ENCODE peak calls at places on chromosomes 12 and 14, in six cellular contexts. L is sigmoid colon, U is cardiac muscle cell, G is IMR-90, A is lower leg skin, R is astrocyte of the spinal cord. O is an unnamed sample.

GRCh38 chr14:94945615-94946014 is 175.7 kb upstream of the GSC start:
- DNase-seq in L (no peak), U (no peak), G (no peak), A (peak), R (no peak), O (no peak)

GRCh38 chr12:72272731-72273498 is 745 bp downstream of the TRHDE start:
- DNase-seq in L (no peak), U (peak), G (peak), A (no peak), R (peak), O (peak)

GRCh38 chr14:36085861-36086260 is 90.7 kb downstream of the PTCSC3 start:
- DNase-seq in L (no peak), U (no peak), G (no peak), A (no peak), R (no peak), O (no peak)

GRCh38 chr12:56158926-56159461 is 835 bp downstream of the MYL6 start:
- DNase-seq in L (peak), U (peak), G (peak), A (peak), R (peak), O (peak)

GRCh38 chr12:124612392-124612680 is 44.9 kb upstream of the NCOR2 start:
- DNase-seq in L (no peak), U (no peak), G (no peak), A (no peak), R (no peak), O (no peak)

GRCh38 chr12:17334784-17335183 is 728.8 kb upstream of the LMO3 start:
- DNase-seq in L (no peak), U (no peak), G (no peak), A (no peak), R (no peak), O (no peak)

GRCh38 chr12:102317155-102317554 is 119.5 kb upstream of the PMCH start:
- DNase-seq in L (no peak), U (no peak), G (no peak), A (no peak), R (no peak), O (no peak)

GRCh38 chr12:128474916-128475315 is 207.9 kb downstream of the TMEM132C start:
- DNase-seq in L (no peak), U (no peak), G (no peak), A (no peak), R (no peak), O (no peak)

GRCh38 chr14:29518335-29518734 is 409.3 kb downstream of the PRKD1 start:
- DNase-seq in L (no peak), U (no peak), G (peak), A (no peak), R (peak), O (peak)

GRCh38 chr12:65881965-65882413 is 57.7 kb downstream of the HMGA2 start:
- DNase-seq in L (peak), U (peak), G (peak), A (peak), R (peak), O (no peak)

GRCh38 chr12:57772429-57773322 is at the start of gene EEF1AKMT3:
- DNase-seq in L (peak), U (peak), G (peak), A (peak), R (no peak), O (peak)

GRCh38 chr12:112007945-112008344 is 5.0 kb downstream of the TMEM116 start:
- DNase-seq in L (no peak), U (no peak), G (peak), A (no peak), R (no peak), O (no peak)

GRCh38 chr12:86741531-86741930 is 485.3 kb upstream of the MGAT4C start:
- DNase-seq in L (no peak), U (no peak), G (peak), A (no peak), R (no peak), O (no peak)

GRCh38 chr14:85531594-85532391 is 1.8 kb downstream of the FLRT2 start:
- DNase-seq in L (peak), U (peak), G (peak), A (peak), R (peak), O (peak)

GRCh38 chr14:45249847-45250575 is 3.0 kb downstream of the MIS18BP1 start:
- DNase-seq in L (peak), U (no peak), G (peak), A (no peak), R (peak), O (no peak)
- H3K4me3 ChIP-seq in L (no peak), U (no peak), G (peak), A (no peak), R (peak), O (no peak)

GRCh38 chr12:95337176-95337575 is 119.6 kb downstream of the VEZT start:
- DNase-seq in L (no peak), U (no peak), G (peak), A (no peak), R (no peak), O (peak)

GRCh38 chr12:95335948-95336347 is 118.3 kb downstream of the VEZT start:
- DNase-seq in L (no peak), U (no peak), G (peak), A (no peak), R (no peak), O (no peak)

GRCh38 chr12:95342008-95342407 is 124.4 kb downstream of the VEZT start:
- DNase-seq in L (no peak), U (no peak), G (no peak), A (no peak), R (no peak), O (no peak)

GRCh38 chr12:95339086-95339788 is 121.6 kb downstream of the VEZT start:
- DNase-seq in L (no peak), U (no peak), G (no peak), A (no peak), R (no peak), O (no peak)

GRCh38 chr12:95336387-95337067 is 118.9 kb downstream of the VEZT start:
- DNase-seq in L (peak), U (peak), G (peak), A (no peak), R (peak), O (peak)
- H3K4me3 ChIP-seq in L (no peak), U (no peak), G (peak), A (no peak), R (no peak), O (no peak)

DNA sequence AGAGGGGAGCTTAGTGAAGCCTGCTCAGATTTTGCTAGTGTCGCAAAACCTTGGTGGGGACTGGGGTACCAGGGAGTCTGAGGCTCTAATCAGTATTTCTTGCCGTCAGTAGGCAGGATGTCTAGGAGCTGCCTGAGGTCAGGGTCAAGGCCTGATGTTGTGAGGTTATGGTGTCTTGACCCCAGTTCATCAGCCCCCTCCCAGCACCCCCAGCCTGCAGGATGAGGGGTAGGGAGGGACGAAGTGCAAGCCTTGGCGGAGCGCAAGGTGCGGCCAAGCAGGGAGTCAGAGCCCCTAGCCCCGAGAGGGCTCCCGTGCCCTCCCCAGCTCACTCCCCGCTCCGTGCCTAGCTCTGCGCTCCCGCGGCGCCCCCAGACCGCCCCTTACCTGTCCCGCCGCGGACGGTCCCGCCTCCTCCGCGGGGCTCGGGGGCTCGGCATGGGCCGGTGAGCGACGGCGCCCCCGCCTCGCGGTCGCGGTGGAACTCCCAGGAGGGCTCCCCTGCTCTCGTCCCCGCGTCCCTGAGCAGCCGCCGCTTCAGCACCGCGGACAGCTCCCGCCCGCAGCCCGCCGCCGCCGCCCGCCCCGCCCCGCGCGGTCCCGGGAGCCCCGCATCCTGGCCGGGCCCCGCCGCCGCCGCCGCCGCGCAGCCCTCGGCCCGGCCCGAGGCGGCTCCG is 347 bp downstream of the SYNDIG1L start:
- DNase-seq in L (no peak), U (peak), G (no peak), A (peak), R (no peak), O (peak)
- H3K4me3 ChIP-seq in L (no peak), U (peak), G (no peak), A (no peak), R (no peak), O (no peak)

DNA sequence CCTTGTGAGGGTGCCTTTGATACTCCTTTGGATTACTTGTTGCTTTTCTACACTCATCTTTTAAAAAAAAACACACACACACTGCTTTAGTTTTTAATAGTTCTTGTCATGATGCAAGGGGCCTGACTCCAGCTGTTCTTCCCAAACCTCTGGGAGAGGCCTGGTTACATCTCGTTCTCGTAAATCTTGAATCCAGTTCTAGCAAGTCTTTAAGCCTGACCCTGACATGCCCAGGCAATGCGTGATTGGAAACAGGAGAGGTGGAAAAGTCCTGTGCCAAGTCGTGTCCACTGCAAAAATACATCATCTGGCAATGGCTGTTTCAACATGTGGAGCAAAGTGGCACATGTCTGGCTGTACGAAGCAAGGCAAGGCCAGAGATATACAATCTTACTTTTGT is 356.7 kb upstream of the DDHD1 start:
- DNase-seq in L (peak), U (no peak), G (peak), A (no peak), R (no peak), O (no peak)
- H3K4me3 ChIP-seq in L (no peak), U (no peak), G (no peak), A (no peak), R (no peak), O (no peak)

GRCh38 chr14:24422694-24423531 is 6.6 kb downstream of the CBLN3 start:
- DNase-seq in L (no peak), U (no peak), G (no peak), A (no peak), R (no peak), O (no peak)
- H3K4me3 ChIP-seq in L (no peak), U (no peak), G (no peak), A (no peak), R (no peak), O (no peak)

GRCh38 chr12:52246720-52247621 is 13.9 kb downstream of the KRT7 start:
- DNase-seq in L (peak), U (no peak), G (no peak), A (peak), R (no peak), O (no peak)
- H3K4me3 ChIP-seq in L (no peak), U (no peak), G (no peak), A (no peak), R (no peak), O (no peak)